ENCODE peak calls at places on chromosomes 12 and 14, in six cellular contexts. K is IMR-90, I is H1, X is neuronal stem cell, P is mesenchymal stem cell, G is mesendoderm. N is an unnamed sample.
A peak's percentile ranks its signal among the peaks of the same experiment; 100 is the strongest.

GRCh38 chr12:7834701-7835100 is 38.0 kb downstream of the SLC2A14 start:
- DNase-seq in I (no peak), X (no peak), K (no peak), P (peak; percentile 60), G (no peak), N (no peak)

GRCh38 chr14:76581592-76581991 is 179.7 kb upstream of the VASH1 start:
- DNase-seq in P (no peak), G (no peak), K (no peak), X (no peak), I (no peak), N (no peak)

GRCh38 chr14:101476931-101477553 is 84.3 kb upstream of the DIO3 start:
- DNase-seq in X (no peak), I (peak; percentile 69), K (no peak), P (no peak), G (peak; percentile 94), N (peak; percentile 92)

GRCh38 chr12:31797230-31797872 is 68.5 kb upstream of the AMN1 start:
- DNase-seq in I (no peak), X (no peak), P (no peak), G (no peak), K (no peak), N (no peak)

GRCh38 chr12:93448796-93449195 is 7.0 kb upstream of the UBE2N start:
- DNase-seq in P (no peak), X (no peak), I (no peak), G (no peak), K (no peak), N (no peak)

GRCh38 chr12:22228022-22228875 is 106.3 kb downstream of the ST8SIA1 start:
- DNase-seq in K (peak; percentile 60), P (peak; percentile 71), X (no peak), I (no peak), G (no peak), N (no peak)

GRCh38 chr12:94982456-94982855 is 21.0 kb downstream of the NDUFA12 start:
- DNase-seq in K (no peak), P (peak; percentile 18), G (no peak), X (no peak), I (no peak), N (no peak)

GRCh38 chr12:98595152-98595988 is 1.9 kb downstream of the SLC25A3 start:
- DNase-seq in P (peak; percentile 78), G (peak; percentile 42), K (peak; percentile 79), I (peak; percentile 14), X (no peak), N (no peak)

GRCh38 chr12:24997970-24998582 is 49.2 kb upstream of the BCAT1 start:
- DNase-seq in G (no peak), I (no peak), K (peak; percentile 91), X (no peak), P (peak; percentile 48), N (no peak)

GRCh38 chr12:117143008-117143532 is 43.9 kb upstream of the TESC start:
- DNase-seq in K (peak; percentile 83), I (no peak), G (no peak), X (no peak), P (no peak), N (no peak)

GRCh38 chr12:94057262-94058151 is 90.9 kb upstream of the PLXNC1 start:
- DNase-seq in K (no peak), I (no peak), X (no peak), G (peak; percentile 81), P (no peak), N (no peak)

GRCh38 chr12:26121841-26122680 is 2.8 kb downstream of the BHLHE41 start:
- DNase-seq in K (peak; percentile 34), X (no peak), G (peak; percentile 19), I (peak; percentile 63), P (peak; percentile 23), N (peak; percentile 48)
- H3K27ac ChIP-seq in K (peak overlapping the region; percentile 16), X (no peak overlapping the region), G (no peak overlapping the region), I (no peak overlapping the region), P (no peak overlapping the region), N (no peak overlapping the region)

DNA sequence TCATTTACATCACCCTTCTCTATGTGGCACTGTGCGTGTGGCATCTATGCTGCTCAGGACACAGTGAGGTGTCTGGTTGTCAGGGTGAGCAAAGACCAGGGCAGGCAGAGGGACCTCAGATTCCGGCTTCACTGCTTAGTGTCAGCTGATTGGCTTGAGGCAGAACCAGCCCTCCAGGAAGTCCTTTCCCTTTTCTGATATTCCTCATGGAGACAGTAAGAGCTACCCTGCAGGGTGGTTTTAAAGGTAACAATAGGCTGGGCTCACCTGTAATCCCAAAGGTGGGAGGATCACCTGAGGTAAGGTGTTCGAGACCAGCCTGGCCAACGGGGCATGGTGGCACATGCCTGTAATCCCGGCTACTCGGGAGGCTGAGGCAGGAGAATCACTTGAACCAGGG is 129.3 kb upstream of the AMIGO2 start:
- DNase-seq in P (no peak), G (peak; percentile 62), K (no peak), X (no peak), I (no peak), N (no peak)
- H2BK15ac ChIP-seq in P (no peak overlapping the region), G (no peak overlapping the region), K (peak overlapping the region; percentile 27), X (no peak overlapping the region), I (peak overlapping the region; percentile 19), N (no peak overlapping the region)

GRCh38 chr14:58275527-58276190 is 22.7 kb upstream of the ARID4A start:
- DNase-seq in K (no peak), G (no peak), I (no peak), X (no peak), P (no peak), N (no peak)
- H3K27ac ChIP-seq in K (no peak overlapping the region), G (no peak overlapping the region), I (no peak overlapping the region), X (no peak overlapping the region), P (no peak overlapping the region), N (no peak overlapping the region)

DNA sequence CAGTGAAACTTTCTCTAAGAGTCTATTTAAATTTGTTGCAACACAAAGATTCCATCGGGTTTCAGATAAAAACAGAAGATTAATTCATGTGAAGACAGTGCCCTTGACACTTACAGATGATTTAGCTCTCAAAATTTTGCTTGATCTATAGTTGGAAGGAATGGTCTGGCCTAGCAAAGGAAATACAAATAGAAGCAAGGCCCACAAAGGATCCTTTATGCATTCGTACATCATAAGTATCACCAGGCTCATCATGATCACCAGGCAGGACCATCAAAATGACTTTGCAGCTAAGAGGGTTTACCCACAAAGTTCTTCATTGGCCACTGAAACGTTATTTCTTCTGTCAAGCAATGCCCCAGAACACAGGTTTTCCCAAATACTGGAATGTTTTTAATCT is 24.8 kb downstream of the JKAMP start:
- DNase-seq in P (no peak), K (no peak), X (no peak), I (no peak), G (no peak), N (no peak)
- H2BK15ac ChIP-seq in P (no peak overlapping the region), K (no peak overlapping the region), X (no peak overlapping the region), I (no peak overlapping the region), G (no peak overlapping the region), N (no peak overlapping the region)

DNA sequence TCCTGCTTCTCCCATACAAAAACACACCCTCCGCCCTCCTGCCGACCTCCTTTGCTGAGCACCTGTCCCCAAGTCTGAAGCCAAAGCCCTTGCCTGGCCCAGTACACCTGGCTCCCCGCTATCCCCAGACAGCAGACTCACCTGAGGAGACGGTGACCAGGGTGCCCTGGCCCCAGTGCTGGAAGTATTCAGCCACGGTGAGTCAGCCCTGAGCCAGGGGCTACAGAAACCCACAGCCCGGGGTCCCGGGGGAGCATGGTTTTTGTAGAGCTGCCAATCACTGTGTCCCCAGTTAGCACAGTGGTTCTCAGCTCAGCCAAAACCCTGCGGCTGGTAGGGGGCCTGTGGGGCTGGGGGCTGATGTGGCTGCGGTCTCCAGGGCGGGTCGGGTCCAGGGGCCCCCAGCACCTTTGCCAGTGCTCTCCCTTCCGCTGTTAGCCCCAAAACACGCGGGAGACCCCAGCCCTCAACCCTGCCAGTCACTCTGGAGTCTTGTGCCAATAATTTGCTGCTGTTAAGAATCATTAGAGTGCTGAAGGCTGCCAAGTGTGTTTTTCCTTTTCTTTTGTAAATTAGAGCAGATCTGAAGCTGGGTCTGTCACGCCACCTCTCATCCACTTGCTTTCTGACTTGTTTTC is 339.0 kb downstream of the TMEM121 start:
- DNase-seq in P (no peak), I (no peak), K (no peak), X (no peak), G (no peak), N (peak; percentile 9)
- H3K27ac ChIP-seq in P (no peak overlapping the region), I (no peak overlapping the region), K (no peak overlapping the region), X (no peak overlapping the region), G (no peak overlapping the region), N (no peak overlapping the region)

DNA sequence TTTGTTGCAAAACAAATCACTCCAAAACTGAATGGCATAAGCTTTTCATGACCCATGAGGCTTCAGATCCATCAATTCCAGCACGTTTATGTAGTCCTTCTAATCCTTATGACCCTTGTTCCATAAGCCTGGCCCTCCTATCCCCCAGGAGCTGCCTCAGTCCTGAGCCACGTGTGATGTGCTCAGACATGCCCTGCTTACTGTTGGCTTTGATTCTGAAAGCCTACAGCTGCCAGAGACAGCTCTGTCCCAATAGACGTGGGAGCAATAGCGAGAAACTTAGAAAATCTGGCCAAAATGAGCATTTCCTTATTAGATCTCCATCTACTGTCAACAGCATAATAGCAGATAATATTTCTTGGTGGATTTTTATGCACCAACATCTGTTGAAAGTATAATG is 33.2 kb downstream of the DUSP6 start:
- DNase-seq in X (no peak), P (peak; percentile 36), I (no peak), K (no peak), G (no peak), N (no peak)
- H2BK15ac ChIP-seq in X (no peak overlapping the region), P (no peak overlapping the region), I (no peak overlapping the region), K (no peak overlapping the region), G (no peak overlapping the region), N (no peak overlapping the region)

DNA sequence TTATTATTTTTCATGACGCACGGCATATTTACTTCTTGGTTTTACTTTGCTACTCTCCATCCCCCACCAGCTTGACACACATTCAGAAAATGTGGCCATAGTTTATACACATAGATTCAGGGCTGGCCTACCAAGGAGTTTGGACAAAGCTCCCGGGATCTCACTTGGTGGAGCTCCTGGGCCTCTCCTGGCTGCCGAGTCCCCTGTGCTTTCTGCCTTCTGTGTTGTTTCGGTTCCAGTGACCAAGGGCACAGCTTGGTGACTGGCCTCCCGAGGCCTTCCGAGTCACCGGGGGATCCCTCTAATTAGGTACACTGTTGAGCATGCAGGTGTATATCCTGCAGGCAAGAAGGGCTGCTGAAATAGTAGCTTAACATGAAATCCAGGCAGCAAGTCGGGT is 63.5 kb downstream of the RGS6 start:
- DNase-seq in G (no peak), I (no peak), P (no peak), X (no peak), K (no peak), N (no peak)
- H3K27ac ChIP-seq in G (no peak overlapping the region), I (no peak overlapping the region), P (no peak overlapping the region), X (no peak overlapping the region), K (no peak overlapping the region), N (no peak overlapping the region)

GRCh38 chr12:402127-402456 is 648 bp downstream of the CCDC77 start:
- DNase-seq in G (peak; percentile 70), I (no peak), X (peak; percentile 26), K (peak; percentile 41), P (peak; percentile 55), N (no peak)
- H2BK15ac ChIP-seq in G (no peak overlapping the region), I (no peak overlapping the region), X (no peak overlapping the region), K (no peak overlapping the region), P (no peak overlapping the region), N (no peak overlapping the region)

DNA sequence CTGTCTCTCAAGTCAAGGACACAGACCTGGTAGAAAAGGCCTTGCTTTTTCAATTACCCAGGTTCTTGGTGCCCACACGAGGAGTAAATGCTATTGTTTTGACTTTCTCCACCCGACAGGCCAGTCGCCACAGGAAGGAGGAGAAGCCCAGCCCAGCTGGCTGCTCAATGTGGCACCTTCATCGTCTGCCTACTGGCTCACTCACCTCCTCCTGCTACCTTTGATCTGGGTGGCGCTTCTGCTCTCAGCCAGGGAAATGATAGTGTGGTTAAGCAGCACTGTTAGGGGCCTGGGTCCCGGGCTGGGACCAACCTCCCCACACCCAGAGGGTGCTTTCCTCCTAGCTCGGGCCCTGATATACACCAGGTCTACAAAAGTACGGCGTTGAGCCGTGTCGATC is 75.0 kb upstream of the FZD10 start:
- DNase-seq in I (no peak), G (no peak), X (no peak), P (no peak), K (no peak), N (no peak)
- H3K27ac ChIP-seq in I (no peak overlapping the region), G (no peak overlapping the region), X (no peak overlapping the region), P (no peak overlapping the region), K (no peak overlapping the region), N (no peak overlapping the region)

GRCh38 chr12:119686355-119686754 is 18.4 kb downstream of the PRKAB1 start:
- DNase-seq in X (no peak), G (no peak), I (no peak), P (no peak), K (no peak), N (no peak)
- H2BK15ac ChIP-seq in X (no peak overlapping the region), G (no peak overlapping the region), I (no peak overlapping the region), P (no peak overlapping the region), K (no peak overlapping the region), N (no peak overlapping the region)